ENCODE peak calls at places on chromosome 1, in five cellular contexts. G is endodermal cell, S is transverse colon, Y is tibial artery, H is body of pancreas. C is an unnamed sample.

GRCh38 chr1:21115098-21115760 is 61.5 kb downstream of the EIF4G3 start:
- DNase-seq in Y (no peak), H (no peak), G (no peak), S (peak; percentile 56), C (no peak)

GRCh38 chr1:46684670-46685069 is 13.0 kb downstream of the TEX38 start:
- DNase-seq in G (no peak), S (no peak), Y (no peak), H (no peak), C (no peak)

GRCh38 chr1:219220945-219221344 is 47.3 kb downstream of the LYPLAL1 start:
- DNase-seq in S (no peak), Y (no peak), G (no peak), H (no peak), C (no peak)

GRCh38 chr1:233940908-233941307 is 36.4 kb downstream of the SLC35F3 start:
- DNase-seq in H (no peak), S (no peak), Y (no peak), G (no peak), C (no peak)

GRCh38 chr1:100320311-100321097 is 31.8 kb upstream of the CDC14A start:
- DNase-seq in G (peak; percentile 40), S (no peak), Y (no peak), H (no peak), C (no peak)

GRCh38 chr1:211842518-211842917 is 12.0 kb upstream of the LPGAT1 start:
- DNase-seq in G (no peak), H (no peak), Y (no peak), S (no peak), C (no peak)

GRCh38 chr1:3507636-3508275 is 53.3 kb downstream of the ARHGEF16 start:
- DNase-seq in S (no peak), G (no peak), H (no peak), Y (no peak), C (no peak)

GRCh38 chr1:5727871-5728643 is 264.2 kb downstream of the NPHP4 start:
- DNase-seq in S (no peak), Y (no peak), H (no peak), G (no peak), C (no peak)

GRCh38 chr1:77060000-77060399 is 159.2 kb downstream of the PIGK start:
- DNase-seq in Y (no peak), S (no peak), G (peak; percentile 82), H (peak; percentile 9), C (no peak)

GRCh38 chr1:173867753-173868265 is at the start of gene GAS5:
- DNase-seq in Y (peak; percentile 100), S (peak; percentile 100), G (peak; percentile 100), H (peak; percentile 100), C (peak; percentile 97)
- H3K36me3 ChIP-seq in Y (peaks cover 43% of the 10 kb centered on the region), S (no peaks in the 10 kb centered on the region), G (peaks cover 66% of the 10 kb centered on the region), H (peaks cover 11% of the 10 kb centered on the region), C (peaks cover 6% of the 10 kb centered on the region)

GRCh38 chr1:31936278-31936965 is 1.7 kb downstream of the PTP4A2 start:
- DNase-seq in S (no peak), Y (no peak), H (no peak), G (no peak), C (no peak)

GRCh38 chr1:31934706-31935629 is 3.2 kb downstream of the PTP4A2 start:
- DNase-seq in G (no peak), Y (no peak), S (peak; percentile 38), H (no peak), C (no peak)

GRCh38 chr1:31938184-31938975 is at the start of gene PTP4A2:
- DNase-seq in G (peak; percentile 99), Y (peak; percentile 91), H (peak; percentile 96), S (peak; percentile 97), C (peak; percentile 67)

GRCh38 chr1:31937300-31938183 is 626 bp downstream of the PTP4A2 start:
- DNase-seq in H (peak; percentile 80), G (peak; percentile 81), S (peak; percentile 82), Y (peak; percentile 83), C (no peak)

GRCh38 chr1:31936966-31937299 is 1.2 kb downstream of the PTP4A2 start:
- DNase-seq in H (no peak), G (no peak), Y (no peak), S (no peak), C (no peak)
- TF ChIP-seq CTCF in H (no peak), G (no peak), Y (no peak), S (no peak), C (no peak)

DNA sequence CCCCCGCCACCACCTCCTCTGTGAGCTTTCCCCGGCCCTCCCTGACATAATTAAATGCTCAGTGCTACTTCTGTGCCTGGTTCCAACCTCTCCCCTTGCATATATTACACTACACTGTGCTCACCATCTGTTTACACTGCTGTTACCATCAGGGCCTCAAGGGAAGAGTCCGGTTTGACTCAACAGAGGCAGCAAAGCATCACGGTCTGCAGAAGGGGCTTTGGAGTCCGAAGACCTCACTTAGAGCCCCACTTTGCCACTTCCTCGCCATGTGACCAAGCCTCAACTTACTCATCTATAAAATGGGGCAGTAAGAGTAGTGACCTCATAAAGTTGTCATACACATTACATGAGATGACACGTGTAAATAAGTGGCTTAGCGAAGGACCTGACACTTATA is 27.4 kb downstream of the KCNN3 start:
- DNase-seq in S (no peak), G (no peak), Y (no peak), H (no peak), C (no peak)
- H3K36me3 ChIP-seq in S (no peaks in the 10 kb centered on the region), G (no peaks in the 10 kb centered on the region), Y (no peaks in the 10 kb centered on the region), H (no peaks in the 10 kb centered on the region), C (no peaks in the 10 kb centered on the region)

DNA sequence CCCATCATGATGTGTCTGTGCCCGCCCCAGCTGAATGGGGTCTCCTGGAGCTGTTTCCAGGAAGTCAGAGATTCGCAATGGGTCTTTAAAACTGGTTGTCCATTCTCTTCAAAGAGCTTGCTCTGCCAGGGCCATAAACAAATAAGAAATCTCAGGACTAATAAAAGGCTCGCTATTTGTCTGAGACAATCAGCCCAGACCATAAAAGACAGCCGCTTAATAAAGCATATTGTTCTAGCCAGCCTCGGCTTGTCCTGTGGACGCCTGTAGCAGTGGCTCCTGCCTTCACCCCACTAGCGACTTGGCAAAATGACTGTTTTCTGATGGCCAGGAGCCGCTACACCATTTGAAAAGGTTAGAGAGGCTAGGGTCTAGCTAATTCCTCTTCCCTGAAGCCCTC is 20.6 kb upstream of the SELENON start:
- DNase-seq in G (no peak), S (no peak), Y (no peak), H (no peak), C (no peak)
- TF ChIP-seq CTCF in G (no peak), S (no peak), Y (no peak), H (no peak), C (no peak)

GRCh38 chr1:25146382-25146855 is 85.9 kb downstream of the SYF2 start:
- DNase-seq in Y (no peak), G (no peak), S (no peak), H (no peak), C (no peak)

GRCh38 chr1:25150998-25151397 is 81.3 kb downstream of the SYF2 start:
- DNase-seq in G (no peak), H (no peak), Y (no peak), S (no peak), C (no peak)

GRCh38 chr1:25145775-25146381 is 86.4 kb downstream of the SYF2 start:
- DNase-seq in Y (no peak), S (no peak), G (no peak), H (no peak), C (no peak)

GRCh38 chr1:25148673-25149300 is 83.5 kb downstream of the SYF2 start:
- DNase-seq in Y (no peak), G (peak; percentile 70), H (peak; percentile 23), S (peak; percentile 17), C (no peak)
- H3K36me3 ChIP-seq in Y (no peaks in the 10 kb centered on the region), G (no peaks in the 10 kb centered on the region), H (no peaks in the 10 kb centered on the region), S (no peaks in the 10 kb centered on the region), C (no peaks in the 10 kb centered on the region)

GRCh38 chr1:87089070-87089736 is 174.8 kb downstream of the HS2ST1 start:
- DNase-seq in G (no peak), S (no peak), Y (no peak), H (no peak), C (no peak)

GRCh38 chr1:87089823-87090222 is 175.4 kb downstream of the HS2ST1 start:
- DNase-seq in G (no peak), Y (no peak), S (no peak), H (no peak), C (no peak)

GRCh38 chr1:87092852-87093251 is 178.4 kb downstream of the HS2ST1 start:
- DNase-seq in H (no peak), G (no peak), S (no peak), Y (no peak), C (no peak)

GRCh38 chr1:87093286-87093685 is 178.9 kb downstream of the HS2ST1 start:
- DNase-seq in G (no peak), Y (no peak), S (no peak), H (no peak), C (no peak)

DNA sequence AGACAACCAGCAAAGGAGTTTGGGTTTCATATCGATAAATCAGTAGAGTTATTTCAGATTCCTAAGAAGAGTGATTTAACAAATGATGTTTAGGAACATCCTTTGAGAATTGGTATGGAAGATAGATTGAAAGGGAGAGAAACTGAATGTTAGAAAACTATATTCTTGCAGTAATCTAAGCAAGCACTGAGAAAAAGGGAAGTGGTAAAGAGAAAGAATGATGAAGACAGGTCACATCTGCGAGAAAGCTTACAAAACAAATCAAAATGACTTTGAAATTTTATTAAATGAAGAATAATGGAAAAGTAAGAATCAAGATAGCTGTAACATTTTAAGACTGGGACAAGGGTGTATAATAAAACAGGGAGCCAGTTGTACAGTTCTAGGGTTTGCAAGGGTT is 177.0 kb downstream of the HS2ST1 start:
- DNase-seq in G (no peak), Y (no peak), S (no peak), H (no peak), C (no peak)
- TF ChIP-seq CTCF in G (no peak), Y (no peak), S (no peak), H (no peak), C (no peak)

GRCh38 chr1:117559985-117560384 is 45.9 kb upstream of the TENT5C start:
- DNase-seq in S (no peak), H (no peak), Y (no peak), G (no peak), C (no peak)

GRCh38 chr1:117563492-117563875 is 42.4 kb upstream of the TENT5C start:
- DNase-seq in S (no peak), H (no peak), Y (no peak), G (no peak), C (no peak)

GRCh38 chr1:117561071-117561470 is 44.8 kb upstream of the TENT5C start:
- DNase-seq in Y (no peak), S (no peak), H (no peak), G (no peak), C (no peak)

GRCh38 chr1:117562581-117563491 is 43.0 kb upstream of the TENT5C start:
- DNase-seq in S (peak; percentile 52), Y (no peak), H (peak; percentile 74), G (no peak), C (no peak)

DNA sequence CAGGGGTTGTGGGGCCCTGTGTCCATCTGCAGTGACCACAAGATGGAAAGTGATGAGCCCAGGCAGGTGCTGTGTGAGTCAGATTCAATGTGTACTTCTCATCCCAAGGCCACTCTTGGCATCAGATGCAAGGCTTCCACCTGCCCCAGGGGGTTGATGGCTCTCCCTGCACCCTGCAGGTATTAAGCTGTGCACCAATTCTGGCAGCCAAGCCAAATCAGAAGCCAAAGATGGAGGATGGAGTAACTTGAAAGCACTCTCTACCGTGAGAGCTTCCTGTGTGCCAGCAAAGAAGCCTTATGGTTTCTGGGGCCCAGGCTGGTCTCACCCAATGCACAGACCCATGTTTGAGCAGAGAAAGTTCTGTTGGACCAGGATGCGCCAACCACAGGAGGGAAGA is 44.3 kb upstream of the TENT5C start:
- DNase-seq in H (no peak), S (no peak), Y (no peak), G (no peak), C (no peak)
- H3K36me3 ChIP-seq in H (no peaks in the 10 kb centered on the region), S (no peaks in the 10 kb centered on the region), Y (no peaks in the 10 kb centered on the region), G (no peaks in the 10 kb centered on the region), C (no peaks in the 10 kb centered on the region)

C was measured in kidney epithelial cell.